ENCODE peak calls at places on chromosomes 13 and 19, in four cellular contexts. One of them, this sample, is unnamed.

GRCh38 chr13:59641758-59642157 is 522.0 kb downstream of the DIAPH3 start:
- DNase-seq in HepG2: no peak
- DNase-seq in WTC11: no peak
- DNase-seq in GM12878: no peak
- DNase-seq in this sample: no peak

GRCh38 chr19:33459220-33459619 is 62.4 kb downstream of the PEPD start:
- DNase-seq in HepG2: no peak
- DNase-seq in WTC11: no peak
- DNase-seq in GM12878: no peak
- DNase-seq in this sample: no peak

GRCh38 chr13:90838561-90838960 is 508.9 kb upstream of the MIR17HG start:
- DNase-seq in HepG2: no peak
- DNase-seq in WTC11: no peak
- DNase-seq in GM12878: no peak
- DNase-seq in this sample: no peak

GRCh38 chr19:33627526-33627925 is 5.8 kb downstream of the CHST8 start:
- DNase-seq in HepG2: no peak
- DNase-seq in WTC11: no peak
- DNase-seq in GM12878: no peak
- DNase-seq in this sample: no peak

GRCh38 chr13:50724438-50724837 is 119.1 kb downstream of the DLEU7 start:
- DNase-seq in HepG2: no peak
- DNase-seq in WTC11: no peak
- DNase-seq in GM12878: no peak
- DNase-seq in this sample: no peak

GRCh38 chr19:44848036-44848804 is 2.1 kb downstream of the NECTIN2 start:
- DNase-seq in HepG2: no peak
- DNase-seq in WTC11: peak; percentile 38
- DNase-seq in GM12878: no peak
- DNase-seq in this sample: peak; percentile 41

GRCh38 chr13:44732503-44733098 is 156.5 kb upstream of the TSC22D1 start:
- DNase-seq in HepG2: peak; percentile 92
- DNase-seq in WTC11: no peak
- DNase-seq in GM12878: no peak
- DNase-seq in this sample: no peak

GRCh38 chr13:112777637-112778406 is 88.0 kb downstream of the ATP11A start:
- DNase-seq in HepG2: no peak
- DNase-seq in WTC11: peak; percentile 6
- DNase-seq in GM12878: no peak
- DNase-seq in this sample: no peak

GRCh38 chr19:12155324-12155723 is 1.2 kb downstream of the ZNF625 start:
- DNase-seq in HepG2: no peak
- DNase-seq in WTC11: no peak
- DNase-seq in GM12878: no peak
- DNase-seq in this sample: no peak

GRCh38 chr13:102978168-102978567 is 88.0 kb downstream of the SLC10A2 start:
- DNase-seq in HepG2: no peak
- DNase-seq in WTC11: no peak
- DNase-seq in GM12878: no peak
- DNase-seq in this sample: no peak

GRCh38 chr19:47625650-47626049 is 16.7 kb downstream of the BICRA start:
- DNase-seq in HepG2: no peak
- DNase-seq in WTC11: no peak
- DNase-seq in GM12878: no peak
- DNase-seq in this sample: no peak

GRCh38 chr13:57933606-57934005 is 302.1 kb downstream of the PCDH17 start:
- DNase-seq in HepG2: no peak
- DNase-seq in WTC11: no peak
- DNase-seq in GM12878: no peak
- DNase-seq in this sample: no peak

GRCh38 chr13:102510072-102510471 is 86.7 kb upstream of the TPP2 start:
- DNase-seq in HepG2: no peak
- DNase-seq in WTC11: no peak
- DNase-seq in GM12878: no peak
- DNase-seq in this sample: no peak

GRCh38 chr13:95676100-95676774 is 702 bp upstream of the DNAJC3 start:
- DNase-seq in HepG2: peak; percentile 50
- DNase-seq in WTC11: no peak
- DNase-seq in GM12878: no peak
- DNase-seq in this sample: peak; percentile 10

GRCh38 chr13:36907266-36907665 is 12.8 kb downstream of the SMAD9 start:
- DNase-seq in HepG2: no peak
- DNase-seq in WTC11: no peak
- DNase-seq in GM12878: no peak
- DNase-seq in this sample: no peak

GRCh38 chr13:47901451-47901850 is 99.6 kb downstream of the SUCLA2 start:
- DNase-seq in HepG2: no peak
- DNase-seq in WTC11: no peak
- DNase-seq in GM12878: no peak
- DNase-seq in this sample: no peak

GRCh38 chr19:55270172-55270942 is 9.6 kb downstream of the HSPBP1 start:
- DNase-seq in HepG2: no peak
- DNase-seq in WTC11: no peak
- DNase-seq in GM12878: no peak
- DNase-seq in this sample: peak; percentile 56

GRCh38 chr13:86559915-86560314 is 760.7 kb upstream of the SLITRK6 start:
- DNase-seq in HepG2: no peak
- DNase-seq in WTC11: no peak
- DNase-seq in GM12878: no peak
- DNase-seq in this sample: no peak

GRCh38 chr13:58682616-58683015 is 1051.1 kb downstream of the PCDH17 start:
- DNase-seq in HepG2: no peak
- DNase-seq in WTC11: no peak
- DNase-seq in GM12878: no peak
- DNase-seq in this sample: no peak

GRCh38 chr19:980133-980998 is 3.8 kb upstream of the WDR18 start:
- DNase-seq in HepG2: peak; percentile 86
- DNase-seq in WTC11: peak; percentile 73
- DNase-seq in GM12878: no peak
- DNase-seq in this sample: peak; percentile 85

GRCh38 chr19:38319421-38320258 is at the start of gene KCNK6:
- DNase-seq in HepG2: no peak
- DNase-seq in WTC11: peak; percentile 66
- DNase-seq in GM12878: no peak
- DNase-seq in this sample: no peak

GRCh38 chr13:113152894-113153809 is 5.3 kb upstream of the PROZ start:
- DNase-seq in HepG2: peak; percentile 36
- DNase-seq in WTC11: peak; percentile 62
- DNase-seq in GM12878: no peak
- DNase-seq in this sample: peak; percentile 32

GRCh38 chr13:41788552-41788951 is 172.4 kb downstream of the VWA8 start:
- DNase-seq in HepG2: no peak
- DNase-seq in WTC11: no peak
- DNase-seq in GM12878: no peak
- DNase-seq in this sample: no peak

GRCh38 chr13:49760555-49760954 is 31.9 kb downstream of the KPNA3 start:
- DNase-seq in HepG2: no peak
- DNase-seq in WTC11: no peak
- DNase-seq in GM12878: peak; percentile 8
- DNase-seq in this sample: no peak

GRCh38 chr19:31969955-31970545 is 375.4 kb upstream of the ZNF507 start:
- DNase-seq in HepG2: no peak
- DNase-seq in WTC11: no peak
- DNase-seq in GM12878: no peak
- DNase-seq in this sample: no peak

GRCh38 chr13:73473016-73473415 is 414.2 kb downstream of the KLF5 start:
- DNase-seq in HepG2: no peak
- DNase-seq in WTC11: no peak
- DNase-seq in GM12878: no peak
- DNase-seq in this sample: no peak
- TF ChIP-seq TCF7 in HepG2: no peak
- TF ChIP-seq TCF7 in WTC11: no peak
- TF ChIP-seq TCF7 in GM12878: no peak
- TF ChIP-seq TCF7 in this sample: no peak

GRCh38 chr19:8592231-8593009 is 15.2 kb upstream of the MYO1F start:
- DNase-seq in HepG2: no peak
- DNase-seq in WTC11: peak; percentile 100
- DNase-seq in GM12878: no peak
- DNase-seq in this sample: peak; percentile 99
- TF ChIP-seq TCF7 in HepG2: no peak
- TF ChIP-seq TCF7 in WTC11: no peak
- TF ChIP-seq TCF7 in GM12878: no peak
- TF ChIP-seq TCF7 in this sample: no peak

GRCh38 chr19:4362038-4362828 is 18.9 kb downstream of the MPND start:
- DNase-seq in HepG2: no peak
- DNase-seq in WTC11: no peak
- DNase-seq in GM12878: no peak
- DNase-seq in this sample: no peak

GRCh38 chr19:4365791-4366665 is 22.7 kb downstream of the MPND start:
- DNase-seq in HepG2: no peak
- DNase-seq in WTC11: no peak
- DNase-seq in GM12878: no peak
- DNase-seq in this sample: no peak

GRCh38 chr19:4365341-4365740 is 22.0 kb downstream of the MPND start:
- DNase-seq in HepG2: no peak
- DNase-seq in WTC11: no peak
- DNase-seq in GM12878: no peak
- DNase-seq in this sample: no peak

GRCh38 chr19:4362871-4363545 is 19.6 kb downstream of the MPND start:
- DNase-seq in HepG2: no peak
- DNase-seq in WTC11: peak; percentile 44
- DNase-seq in GM12878: no peak
- DNase-seq in this sample: no peak

GRCh38 chr19:4363571-4364304 is 20.4 kb downstream of the MPND start:
- DNase-seq in HepG2: no peak
- DNase-seq in WTC11: no peak
- DNase-seq in GM12878: no peak
- DNase-seq in this sample: no peak
- TF ChIP-seq TCF7 in HepG2: no peak
- TF ChIP-seq TCF7 in WTC11: no peak
- TF ChIP-seq TCF7 in GM12878: no peak
- TF ChIP-seq TCF7 in this sample: no peak

GRCh38 chr13:30676672-30677071 is 58.7 kb upstream of the ALOX5AP start:
- DNase-seq in HepG2: peak; percentile 26
- DNase-seq in WTC11: no peak
- DNase-seq in GM12878: no peak
- DNase-seq in this sample: no peak
- TF ChIP-seq TCF7 in HepG2: no peak
- TF ChIP-seq TCF7 in WTC11: no peak
- TF ChIP-seq TCF7 in GM12878: no peak
- TF ChIP-seq TCF7 in this sample: no peak

GRCh38 chr19:39539165-39539518 is 819 bp downstream of the EID2 start:
- DNase-seq in HepG2: peak; percentile 52
- DNase-seq in WTC11: no peak
- DNase-seq in GM12878: no peak
- DNase-seq in this sample: peak; percentile 22
- TF ChIP-seq TCF7 in HepG2: no peak
- TF ChIP-seq TCF7 in WTC11: no peak
- TF ChIP-seq TCF7 in GM12878: no peak
- TF ChIP-seq TCF7 in this sample: no peak

GRCh38 chr19:20787766-20788165 is 11.7 kb downstream of the ZNF66 start:
- DNase-seq in HepG2: no peak
- DNase-seq in WTC11: no peak
- DNase-seq in GM12878: peak; percentile 15
- DNase-seq in this sample: no peak
- TF ChIP-seq TCF7 in HepG2: no peak
- TF ChIP-seq TCF7 in WTC11: no peak
- TF ChIP-seq TCF7 in GM12878: no peak
- TF ChIP-seq TCF7 in this sample: no peak

DNA sequence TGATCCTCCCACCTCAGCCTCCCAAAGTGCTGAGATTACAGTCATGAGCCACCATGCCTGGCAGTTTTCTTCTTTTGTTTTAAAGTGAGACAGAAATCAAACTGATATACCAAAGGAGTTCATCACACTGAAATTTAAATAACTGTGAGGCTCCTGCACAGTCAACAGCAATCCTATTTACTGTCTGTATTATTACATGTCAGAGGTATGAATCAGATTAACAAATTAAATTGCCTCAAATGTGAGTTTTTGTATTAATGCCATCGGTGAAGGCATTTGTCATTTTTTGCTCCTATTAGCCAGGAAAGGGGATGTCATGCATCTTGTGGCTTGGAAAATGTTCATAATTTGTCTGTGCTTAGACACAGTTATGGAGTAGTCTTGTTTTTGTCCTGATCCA is 20.4 kb downstream of the DCT start:
- DNase-seq in HepG2: no peak
- DNase-seq in WTC11: no peak
- DNase-seq in GM12878: no peak
- DNase-seq in this sample: no peak
- TF ChIP-seq TCF7 in HepG2: no peak
- TF ChIP-seq TCF7 in WTC11: no peak
- TF ChIP-seq TCF7 in GM12878: no peak
- TF ChIP-seq TCF7 in this sample: no peak

DNA sequence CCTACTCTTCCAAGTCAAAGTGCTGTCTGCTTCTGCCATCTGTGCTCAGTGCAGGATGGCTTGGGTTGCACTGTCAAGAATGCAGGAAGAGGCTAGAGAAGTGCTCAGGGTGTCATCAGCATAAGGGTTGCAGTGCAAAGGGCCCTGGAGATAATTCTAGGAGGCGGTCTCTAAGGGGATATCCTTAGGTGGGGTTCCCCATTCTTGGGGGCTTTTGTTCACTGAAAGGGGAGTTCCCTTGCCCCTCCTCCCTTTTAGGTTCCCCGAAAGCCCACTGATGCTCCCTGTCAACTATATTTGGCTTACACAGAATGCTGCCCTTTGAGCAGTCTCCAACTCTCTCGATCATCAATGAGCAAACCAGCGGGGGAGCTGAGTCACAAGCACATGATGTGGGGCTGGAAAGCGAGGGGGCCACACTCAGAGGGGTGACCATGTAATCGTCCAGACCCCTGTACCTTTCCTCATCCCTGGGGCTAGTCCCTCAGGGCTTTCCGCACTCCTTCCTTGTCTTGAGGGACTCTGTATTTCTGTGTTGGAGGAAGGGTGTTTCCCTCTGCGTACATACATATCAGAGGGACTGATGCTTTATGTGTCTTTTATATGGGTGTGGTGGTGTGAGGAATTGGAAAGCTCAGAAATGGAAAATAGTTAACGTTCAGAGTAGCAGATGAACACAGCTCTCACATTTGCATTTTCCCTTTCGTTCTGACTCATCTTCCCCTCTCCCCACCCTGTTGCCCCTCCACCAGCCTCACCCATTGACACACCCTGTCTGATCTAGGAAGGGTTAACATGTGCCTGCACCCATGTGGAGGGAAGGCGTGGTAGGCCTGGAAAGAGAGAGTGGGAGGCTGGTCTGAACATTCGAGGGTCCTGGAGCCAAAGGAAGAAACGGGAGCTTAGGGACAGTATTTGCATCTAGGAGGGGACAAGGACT is 6.7 kb downstream of the ZBTB32 start:
- DNase-seq in HepG2: no peak
- DNase-seq in WTC11: no peak
- DNase-seq in GM12878: peak; percentile 94
- DNase-seq in this sample: no peak
- TF ChIP-seq TCF7 in HepG2: no peak
- TF ChIP-seq TCF7 in WTC11: no peak
- TF ChIP-seq TCF7 in GM12878: no peak
- TF ChIP-seq TCF7 in this sample: no peak

GRCh38 chr13:28470286-28470685 is 24.6 kb downstream of the FLT1 start:
- DNase-seq in HepG2: no peak
- DNase-seq in WTC11: no peak
- DNase-seq in GM12878: no peak
- DNase-seq in this sample: peak; percentile 31
- TF ChIP-seq TCF7 in HepG2: no peak
- TF ChIP-seq TCF7 in WTC11: no peak
- TF ChIP-seq TCF7 in GM12878: no peak
- TF ChIP-seq TCF7 in this sample: no peak

This sample was measured in K562.